ENCODE peak calls at places on chromosome 15, in five cellular contexts. One of them, this sample, is unnamed.

GRCh38 chr15:63463030-63463429 is 41.4 kb upstream of the USP3 start:
- DNase-seq in HL-60: no peak
- DNase-seq in adrenal gland: no peak
- DNase-seq in activated gamma-delta T cell treated with Interleukin-2 at 50 U/mL for 16 hours: no peak
- DNase-seq in NB4: no peak
- DNase-seq in this sample: no peak

GRCh38 chr15:35444557-35445204 is 101.3 kb downstream of the DPH6 start:
- DNase-seq in adrenal gland: no peak
- DNase-seq in HL-60: no peak
- DNase-seq in NB4: peak
- DNase-seq in activated gamma-delta T cell treated with Interleukin-2 at 50 U/mL for 16 hours: no peak
- DNase-seq in this sample: peak

GRCh38 chr15:40932146-40932545 is 3.0 kb downstream of the DLL4 start:
- DNase-seq in activated gamma-delta T cell treated with Interleukin-2 at 50 U/mL for 16 hours: no peak
- DNase-seq in HL-60: no peak
- DNase-seq in adrenal gland: no peak
- DNase-seq in NB4: peak
- DNase-seq in this sample: no peak

GRCh38 chr15:64149424-64150235 is 1.9 kb upstream of the SNX22 start:
- DNase-seq in HL-60: no peak
- DNase-seq in NB4: peak
- DNase-seq in adrenal gland: no peak
- DNase-seq in activated gamma-delta T cell treated with Interleukin-2 at 50 U/mL for 16 hours: no peak
- DNase-seq in this sample: peak

GRCh38 chr15:28023422-28023821 is 75.7 kb downstream of the OCA2 start:
- DNase-seq in HL-60: no peak
- DNase-seq in activated gamma-delta T cell treated with Interleukin-2 at 50 U/mL for 16 hours: no peak
- DNase-seq in adrenal gland: no peak
- DNase-seq in NB4: no peak
- DNase-seq in this sample: no peak

GRCh38 chr15:89329329-89330084 is 5.1 kb downstream of the POLG start:
- DNase-seq in HL-60: no peak
- DNase-seq in NB4: no peak
- DNase-seq in adrenal gland: no peak
- DNase-seq in activated gamma-delta T cell treated with Interleukin-2 at 50 U/mL for 16 hours: peak
- DNase-seq in this sample: no peak

GRCh38 chr15:28974142-28974541 is 88.4 kb downstream of the APBA2 start:
- DNase-seq in adrenal gland: no peak
- DNase-seq in HL-60: no peak
- DNase-seq in NB4: no peak
- DNase-seq in activated gamma-delta T cell treated with Interleukin-2 at 50 U/mL for 16 hours: peak
- DNase-seq in this sample: no peak

GRCh38 chr15:98727115-98728040 is 79.0 kb downstream of the IGF1R start:
- DNase-seq in HL-60: no peak
- DNase-seq in activated gamma-delta T cell treated with Interleukin-2 at 50 U/mL for 16 hours: no peak
- DNase-seq in adrenal gland: peak
- DNase-seq in NB4: no peak
- DNase-seq in this sample: no peak

GRCh38 chr15:78906310-78906608 is 33.6 kb downstream of the MORF4L1 start:
- DNase-seq in HL-60: no peak
- DNase-seq in activated gamma-delta T cell treated with Interleukin-2 at 50 U/mL for 16 hours: no peak
- DNase-seq in adrenal gland: peak
- DNase-seq in NB4: no peak
- DNase-seq in this sample: no peak

GRCh38 chr15:25543156-25543555 is 104.3 kb upstream of the UBE3A start:
- DNase-seq in adrenal gland: peak
- DNase-seq in HL-60: no peak
- DNase-seq in activated gamma-delta T cell treated with Interleukin-2 at 50 U/mL for 16 hours: no peak
- DNase-seq in NB4: no peak
- DNase-seq in this sample: no peak